ENCODE peak calls at places on chromosomes 2 and 18, in four cellular contexts. F, U, Z and R are unnamed samples.

GRCh38 chr2:33529771-33530481 is 53.5 kb downstream of the RASGRP3 start:
- DNase-seq in Z (no peak), U (no peak), F (no peak), R (no peak)

GRCh38 chr2:218876562-218877219 is 4.0 kb upstream of the WNT10A start:
- DNase-seq in F (peak; percentile 49), Z (peak; percentile 67), U (peak; percentile 57), R (peak; percentile 85)

GRCh38 chr18:7272268-7273049 is 41.6 kb downstream of the LRRC30 start:
- DNase-seq in Z (peak; percentile 67), U (peak; percentile 40), F (peak; percentile 65), R (no peak)

GRCh38 chr2:136297974-136298373 is 180.0 kb upstream of the CXCR4 start:
- DNase-seq in U (no peak), Z (no peak), F (no peak), R (no peak)

GRCh38 chr18:75923169-75923568 is 495.7 kb upstream of the SMIM21 start:
- DNase-seq in Z (peak; percentile 29), F (peak; percentile 36), U (peak; percentile 66), R (no peak)

GRCh38 chr2:111659361-111660281 is 224.4 kb downstream of the ANAPC1 start:
- DNase-seq in F (peak; percentile 39), U (peak; percentile 46), Z (peak; percentile 48), R (no peak)

GRCh38 chr18:33231474-33232317 is 208.8 kb downstream of the CCDC178 start:
- DNase-seq in F (peak; percentile 25), Z (peak; percentile 78), U (peak; percentile 68), R (no peak)

GRCh38 chr18:43571078-43571689 is 293.9 kb upstream of the SYT4 start:
- DNase-seq in Z (no peak), U (no peak), F (peak; percentile 33), R (no peak)

GRCh38 chr2:233051241-233052149 is 8.6 kb upstream of the INPP5D start:
- DNase-seq in U (no peak), F (peak; percentile 68), Z (peak; percentile 67), R (peak; percentile 87)

GRCh38 chr2:41194235-41194634 is 742.3 kb upstream of the SLC8A1 start:
- DNase-seq in F (no peak), U (no peak), Z (peak; percentile 13), R (no peak)

GRCh38 chr18:42636309-42636708 is 479.2 kb downstream of the RIT2 start:
- DNase-seq in U (no peak), F (no peak), Z (no peak), R (no peak)

DNA sequence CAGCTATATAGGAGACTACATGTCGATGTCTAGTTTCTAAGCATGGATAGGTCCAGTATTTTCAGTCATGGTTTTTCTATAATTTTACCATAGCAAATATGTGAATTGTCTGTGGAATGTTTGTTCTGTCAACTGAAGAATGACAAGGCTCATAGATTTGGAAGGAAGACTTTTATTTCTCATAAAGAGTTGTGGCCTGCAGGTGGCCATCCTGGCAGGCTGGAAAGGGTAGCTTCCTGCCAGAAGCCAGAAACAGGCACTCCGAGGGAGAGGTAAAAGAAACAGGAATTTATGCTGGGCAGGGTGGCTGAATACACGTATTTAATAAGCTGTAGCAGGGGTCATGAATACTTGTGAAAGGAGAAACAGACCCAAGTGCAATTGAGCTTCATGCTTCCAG is 182.1 kb downstream of the PARD3B start:
- DNase-seq in U (no peak), Z (no peak), F (no peak), R (no peak)
- H3K4me3 ChIP-seq in U (no peak overlapping the region), Z (no peak overlapping the region), F (no peak overlapping the region), R (no peak overlapping the region)

DNA sequence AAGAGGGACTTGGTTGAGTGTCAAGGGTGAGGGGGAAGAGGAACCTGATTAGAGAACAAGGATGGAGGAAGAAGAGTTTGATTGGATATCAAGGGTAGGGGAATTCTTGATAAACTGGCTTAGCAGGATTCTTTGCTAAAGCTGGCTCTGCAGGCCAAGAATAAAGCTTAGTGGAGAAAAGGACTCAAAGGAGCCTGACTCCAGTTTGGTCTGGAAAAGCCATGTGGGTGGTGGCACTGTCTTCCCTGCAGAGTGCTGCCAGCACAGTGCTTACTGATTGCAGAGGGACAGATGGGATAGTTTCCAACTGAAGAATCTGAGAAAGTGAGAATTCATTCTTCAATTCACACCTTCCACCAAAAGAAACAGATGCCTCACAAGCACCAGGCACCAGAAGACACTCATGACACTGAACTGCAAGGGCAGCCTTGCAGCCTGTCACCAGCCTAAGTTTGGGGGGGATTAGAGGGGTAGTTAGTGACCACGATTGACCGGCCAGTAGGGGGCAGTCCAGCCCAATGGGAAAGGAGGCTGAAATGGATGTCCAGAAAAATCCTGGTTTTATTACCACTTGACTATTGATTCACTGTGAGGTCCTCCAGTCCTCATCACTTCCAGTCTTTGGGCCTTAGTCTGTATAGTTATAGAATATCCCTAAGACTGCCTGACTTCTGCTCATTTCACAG is 334.5 kb downstream of the SMAD2 start:
- DNase-seq in F (no peak), U (no peak), Z (peak; percentile 27), R (no peak)
- H3K4me1 ChIP-seq in F (no peaks in the 10 kb centered on the region), U (no peaks in the 10 kb centered on the region), Z (no peaks in the 10 kb centered on the region), R (no peaks in the 10 kb centered on the region)

GRCh38 chr2:160783481-160783880 is 289.9 kb upstream of the RBMS1 start:
- DNase-seq in Z (no peak), F (no peak), U (no peak), R (no peak)

DNA sequence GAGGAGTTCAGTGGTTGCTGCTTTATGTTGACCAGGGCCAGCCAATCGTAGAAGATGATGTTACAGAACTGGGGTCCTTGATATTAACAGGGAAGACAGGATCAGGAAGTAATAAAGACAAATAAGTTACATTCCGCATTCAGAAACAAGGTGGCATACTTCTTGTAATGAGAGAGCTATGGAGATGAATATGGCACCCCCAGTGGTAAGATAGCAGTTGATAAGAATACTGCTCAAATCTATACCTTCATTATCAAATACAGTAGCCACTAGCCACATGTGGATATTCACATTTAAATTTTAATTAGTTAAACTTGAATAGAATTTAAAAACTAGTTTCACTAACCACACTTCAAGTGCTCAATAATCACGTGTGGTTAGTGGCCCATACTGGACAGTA is 290.4 kb upstream of the RBMS1 start:
- DNase-seq in U (no peak), Z (no peak), F (no peak), R (no peak)
- TF ChIP-seq CTCF in U (no peak), Z (no peak), F (no peak), R (no peak)

DNA sequence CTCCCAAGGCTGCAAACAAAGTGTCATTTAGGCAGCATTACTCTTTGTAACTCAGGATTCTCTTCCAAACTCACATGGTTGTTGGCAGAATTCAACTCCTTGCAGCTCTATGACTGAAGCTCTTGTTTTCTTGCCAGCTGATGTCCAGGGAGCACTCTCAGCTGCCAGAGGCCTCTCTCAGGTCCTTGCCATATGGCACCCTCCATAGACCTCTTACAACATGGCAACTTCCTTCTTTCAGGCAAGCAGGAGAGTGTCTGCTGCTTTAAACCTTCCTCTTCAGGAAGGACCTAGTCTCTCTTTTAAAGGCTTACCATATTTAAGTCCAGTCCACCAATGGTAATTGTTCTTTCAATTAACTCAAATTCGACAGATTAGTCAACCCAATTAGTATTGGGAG is 893.3 kb upstream of the ZEB2 start:
- DNase-seq in F (no peak), Z (no peak), U (no peak), R (no peak)
- H3K4me3 ChIP-seq in F (no peak overlapping the region), Z (no peak overlapping the region), U (no peak overlapping the region), R (no peak overlapping the region)